ENCODE peak calls at places on chromosomes 6 and 20, in six cellular contexts. One of them, this sample, is unnamed.
A peak's percentile ranks its signal among the peaks of the same experiment; 100 is the strongest.

GRCh38 chr6:5619249-5619648 is 357.9 kb downstream of the FARS2 start:
- DNase-seq in IMR-90: no peak
- DNase-seq in A549: no peak
- DNase-seq in GM12878: peak; percentile 17
- DNase-seq in K562: no peak
- DNase-seq in HepG2: no peak
- DNase-seq in this sample: no peak

GRCh38 chr20:4434681-4435080 is 287.0 kb upstream of the PRND start:
- DNase-seq in IMR-90: peak; percentile 15
- DNase-seq in A549: no peak
- DNase-seq in GM12878: no peak
- DNase-seq in K562: no peak
- DNase-seq in HepG2: no peak
- DNase-seq in this sample: no peak

GRCh38 chr20:37755665-37756064 is 61.8 kb downstream of the CTNNBL1 start:
- DNase-seq in IMR-90: no peak
- DNase-seq in A549: no peak
- DNase-seq in GM12878: no peak
- DNase-seq in K562: no peak
- DNase-seq in HepG2: no peak
- DNase-seq in this sample: no peak

GRCh38 chr6:1396952-1397868 is 7.8 kb downstream of the FOXF2 start:
- DNase-seq in IMR-90: peak; percentile 98
- DNase-seq in A549: peak; percentile 55
- DNase-seq in GM12878: peak; percentile 43
- DNase-seq in K562: peak; percentile 87
- DNase-seq in HepG2: peak; percentile 31
- DNase-seq in this sample: peak; percentile 87

GRCh38 chr6:78599526-78599925 is 267.8 kb upstream of the IRAK1BP1 start:
- DNase-seq in IMR-90: peak; percentile 43
- DNase-seq in A549: no peak
- DNase-seq in GM12878: no peak
- DNase-seq in K562: no peak
- DNase-seq in HepG2: no peak
- DNase-seq in this sample: no peak

GRCh38 chr6:149223934-149224333 is 93.6 kb upstream of the TAB2 start:
- DNase-seq in IMR-90: no peak
- DNase-seq in A549: no peak
- DNase-seq in GM12878: no peak
- DNase-seq in K562: no peak
- DNase-seq in HepG2: peak; percentile 14
- DNase-seq in this sample: no peak

GRCh38 chr6:126672654-126673053 is 332.7 kb downstream of the CENPW start:
- DNase-seq in IMR-90: no peak
- DNase-seq in A549: no peak
- DNase-seq in GM12878: no peak
- DNase-seq in K562: no peak
- DNase-seq in HepG2: no peak
- DNase-seq in this sample: no peak

GRCh38 chr6:38686270-38687042 is 16.5 kb downstream of the GLO1 start:
- DNase-seq in IMR-90: peak; percentile 20
- DNase-seq in A549: no peak
- DNase-seq in GM12878: no peak
- DNase-seq in K562: no peak
- DNase-seq in HepG2: no peak
- DNase-seq in this sample: no peak

GRCh38 chr6:107235521-107235920 is 120.2 kb upstream of the BEND3 start:
- DNase-seq in IMR-90: no peak
- DNase-seq in A549: no peak
- DNase-seq in GM12878: no peak
- DNase-seq in K562: no peak
- DNase-seq in HepG2: no peak
- DNase-seq in this sample: no peak

GRCh38 chr6:21273451-21273850 is 320.1 kb upstream of the SOX4 start:
- DNase-seq in IMR-90: no peak
- DNase-seq in A549: no peak
- DNase-seq in GM12878: no peak
- DNase-seq in K562: no peak
- DNase-seq in HepG2: no peak
- DNase-seq in this sample: no peak

GRCh38 chr6:33978593-33979150 is 167.2 kb downstream of the GRM4 start:
- DNase-seq in IMR-90: no peak
- DNase-seq in A549: no peak
- DNase-seq in GM12878: no peak
- DNase-seq in K562: no peak
- DNase-seq in HepG2: no peak
- DNase-seq in this sample: no peak

GRCh38 chr20:24098886-24099285 is 110.3 kb upstream of the GGTLC1 start:
- DNase-seq in IMR-90: peak; percentile 17
- DNase-seq in A549: no peak
- DNase-seq in GM12878: no peak
- DNase-seq in K562: no peak
- DNase-seq in HepG2: no peak
- DNase-seq in this sample: no peak

GRCh38 chr6:104326173-104327001 is 533.3 kb downstream of the HACE1 start:
- DNase-seq in IMR-90: no peak
- DNase-seq in A549: no peak
- DNase-seq in GM12878: no peak
- DNase-seq in K562: no peak
- DNase-seq in HepG2: no peak
- DNase-seq in this sample: no peak

GRCh38 chr20:33654680-33655161 is 7.4 kb upstream of the C20orf144 start:
- DNase-seq in IMR-90: no peak
- DNase-seq in A549: no peak
- DNase-seq in GM12878: no peak
- DNase-seq in K562: peak; percentile 12
- DNase-seq in HepG2: no peak
- DNase-seq in this sample: no peak

GRCh38 chr6:138289739-138290138 is 71.4 kb upstream of the PBOV1 start:
- DNase-seq in IMR-90: no peak
- DNase-seq in A549: peak; percentile 6
- DNase-seq in GM12878: no peak
- DNase-seq in K562: no peak
- DNase-seq in HepG2: peak; percentile 47
- DNase-seq in this sample: peak; percentile 53

GRCh38 chr6:41531591-41532582 is 14.3 kb upstream of the FOXP4 start:
- DNase-seq in IMR-90: peak; percentile 67
- DNase-seq in A549: no peak
- DNase-seq in GM12878: peak; percentile 92
- DNase-seq in K562: peak; percentile 36
- DNase-seq in HepG2: no peak
- DNase-seq in this sample: no peak

GRCh38 chr6:73282876-73283275 is 19.9 kb upstream of the KHDC1 start:
- DNase-seq in IMR-90: no peak
- DNase-seq in A549: no peak
- DNase-seq in GM12878: no peak
- DNase-seq in K562: no peak
- DNase-seq in HepG2: no peak
- DNase-seq in this sample: no peak

GRCh38 chr6:149499066-149499465 is 14.3 kb upstream of the ZC3H12D start:
- DNase-seq in IMR-90: peak; percentile 98
- DNase-seq in A549: no peak
- DNase-seq in GM12878: no peak
- DNase-seq in K562: no peak
- DNase-seq in HepG2: peak; percentile 41
- DNase-seq in this sample: no peak

GRCh38 chr6:100998111-100998510 is 117.0 kb upstream of the ASCC3 start:
- DNase-seq in IMR-90: peak; percentile 5
- DNase-seq in A549: no peak
- DNase-seq in GM12878: no peak
- DNase-seq in K562: no peak
- DNase-seq in HepG2: no peak
- DNase-seq in this sample: no peak

GRCh38 chr6:82072113-82072512 is 175.4 kb downstream of the IBTK start:
- DNase-seq in IMR-90: peak; percentile 20
- DNase-seq in A549: no peak
- DNase-seq in GM12878: no peak
- DNase-seq in K562: no peak
- DNase-seq in HepG2: no peak
- DNase-seq in this sample: no peak

GRCh38 chr6:46983007-46983411 is 59.1 kb downstream of the ADGRF1 start:
- DNase-seq in IMR-90: no peak
- DNase-seq in A549: peak; percentile 3
- DNase-seq in GM12878: no peak
- DNase-seq in K562: no peak
- DNase-seq in HepG2: no peak
- DNase-seq in this sample: peak; percentile 10

GRCh38 chr6:4986999-4987398 is 16.8 kb downstream of the RPP40 start:
- DNase-seq in IMR-90: no peak
- DNase-seq in A549: no peak
- DNase-seq in GM12878: no peak
- DNase-seq in K562: no peak
- DNase-seq in HepG2: no peak
- DNase-seq in this sample: no peak

GRCh38 chr6:127520061-127520460 is 926 bp upstream of the MTCL3 start:
- DNase-seq in IMR-90: peak; percentile 28
- DNase-seq in A549: no peak
- DNase-seq in GM12878: no peak
- DNase-seq in K562: no peak
- DNase-seq in HepG2: no peak
- DNase-seq in this sample: no peak

GRCh38 chr20:33697129-33697528 is 10.9 kb upstream of the E2F1 start:
- DNase-seq in IMR-90: peak; percentile 44
- DNase-seq in A549: no peak
- DNase-seq in GM12878: no peak
- DNase-seq in K562: no peak
- DNase-seq in HepG2: no peak
- DNase-seq in this sample: no peak

GRCh38 chr6:38594008-38594665 is 45.6 kb downstream of the BTBD9 start:
- DNase-seq in IMR-90: no peak
- DNase-seq in A549: no peak
- DNase-seq in GM12878: no peak
- DNase-seq in K562: no peak
- DNase-seq in HepG2: no peak
- DNase-seq in this sample: no peak

GRCh38 chr6:31114970-31115849 is 610 bp downstream of the PSORS1C1 start:
- DNase-seq in IMR-90: peak; percentile 42
- DNase-seq in A549: peak; percentile 50
- DNase-seq in GM12878: no peak
- DNase-seq in K562: no peak
- DNase-seq in HepG2: peak; percentile 25
- DNase-seq in this sample: no peak

GRCh38 chr6:7591770-7592169 is 1.8 kb downstream of the SNRNP48 start:
- DNase-seq in IMR-90: no peak
- DNase-seq in A549: no peak
- DNase-seq in GM12878: no peak
- DNase-seq in K562: no peak
- DNase-seq in HepG2: no peak
- DNase-seq in this sample: no peak

GRCh38 chr20:10898555-10898954 is 224.8 kb upstream of the JAG1 start:
- DNase-seq in IMR-90: peak; percentile 83
- DNase-seq in A549: no peak
- DNase-seq in GM12878: no peak
- DNase-seq in K562: no peak
- DNase-seq in HepG2: no peak
- DNase-seq in this sample: no peak

GRCh38 chr20:53869466-53870258 is 200.7 kb downstream of the BCAS1 start:
- DNase-seq in IMR-90: peak; percentile 74
- DNase-seq in A549: peak; percentile 83
- DNase-seq in GM12878: peak; percentile 91
- DNase-seq in K562: peak; percentile 55
- DNase-seq in HepG2: peak; percentile 96
- DNase-seq in this sample: peak; percentile 65
- TF ChIP-seq BHLHE40 in IMR-90: no peak
- TF ChIP-seq BHLHE40 in A549: no peak
- TF ChIP-seq BHLHE40 in GM12878: peak; percentile 24
- TF ChIP-seq BHLHE40 in K562: no peak
- TF ChIP-seq BHLHE40 in HepG2: no peak
- TF ChIP-seq BHLHE40 in this sample: no peak

DNA sequence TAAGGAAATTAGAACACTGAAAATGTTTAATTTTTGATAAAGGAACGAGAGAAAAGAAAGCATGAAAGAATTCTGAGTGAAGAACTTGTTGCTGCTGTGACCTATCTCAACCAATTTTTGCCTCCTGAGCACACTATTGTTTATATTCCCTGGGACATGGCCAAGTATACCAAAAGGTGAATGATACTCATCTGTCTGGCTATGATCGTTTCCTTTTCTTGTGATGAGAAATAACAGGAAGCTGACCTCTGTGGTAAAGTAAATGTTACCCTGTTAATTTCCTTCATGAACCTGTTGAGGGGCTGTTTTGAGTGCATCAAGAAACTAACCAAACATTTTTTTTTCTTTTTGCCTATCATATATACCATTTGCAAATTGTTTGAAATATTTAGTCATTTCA is 69.1 kb downstream of the FIG4 start:
- DNase-seq in IMR-90: peak; percentile 33
- DNase-seq in A549: no peak
- DNase-seq in GM12878: no peak
- DNase-seq in K562: no peak
- DNase-seq in HepG2: no peak
- DNase-seq in this sample: no peak
- TF ChIP-seq BHLHE40 in IMR-90: no peak
- TF ChIP-seq BHLHE40 in A549: no peak
- TF ChIP-seq BHLHE40 in GM12878: no peak
- TF ChIP-seq BHLHE40 in K562: no peak
- TF ChIP-seq BHLHE40 in HepG2: no peak
- TF ChIP-seq BHLHE40 in this sample: no peak

GRCh38 chr20:2327620-2328555 is 32.1 kb downstream of the TGM3 start:
- DNase-seq in IMR-90: no peak
- DNase-seq in A549: no peak
- DNase-seq in GM12878: no peak
- DNase-seq in K562: no peak
- DNase-seq in HepG2: no peak
- DNase-seq in this sample: no peak

GRCh38 chr20:2326046-2326445 is 30.2 kb downstream of the TGM3 start:
- DNase-seq in IMR-90: no peak
- DNase-seq in A549: no peak
- DNase-seq in GM12878: no peak
- DNase-seq in K562: no peak
- DNase-seq in HepG2: no peak
- DNase-seq in this sample: no peak

GRCh38 chr20:2320813-2321658 is 25.2 kb downstream of the TGM3 start:
- DNase-seq in IMR-90: no peak
- DNase-seq in A549: no peak
- DNase-seq in GM12878: no peak
- DNase-seq in K562: no peak
- DNase-seq in HepG2: no peak
- DNase-seq in this sample: no peak

GRCh38 chr20:2323051-2323450 is 27.2 kb downstream of the TGM3 start:
- DNase-seq in IMR-90: no peak
- DNase-seq in A549: no peak
- DNase-seq in GM12878: no peak
- DNase-seq in K562: no peak
- DNase-seq in HepG2: no peak
- DNase-seq in this sample: no peak
- TF ChIP-seq BHLHE40 in IMR-90: no peak
- TF ChIP-seq BHLHE40 in A549: no peak
- TF ChIP-seq BHLHE40 in GM12878: no peak
- TF ChIP-seq BHLHE40 in K562: no peak
- TF ChIP-seq BHLHE40 in HepG2: no peak
- TF ChIP-seq BHLHE40 in this sample: no peak

GRCh38 chr6:27183082-27183832 is 64.2 kb upstream of the PRSS16 start:
- DNase-seq in IMR-90: no peak
- DNase-seq in A549: no peak
- DNase-seq in GM12878: no peak
- DNase-seq in K562: no peak
- DNase-seq in HepG2: no peak
- DNase-seq in this sample: no peak
- TF ChIP-seq BHLHE40 in IMR-90: no peak
- TF ChIP-seq BHLHE40 in A549: no peak
- TF ChIP-seq BHLHE40 in GM12878: no peak
- TF ChIP-seq BHLHE40 in K562: no peak
- TF ChIP-seq BHLHE40 in HepG2: no peak
- TF ChIP-seq BHLHE40 in this sample: no peak